ENCODE peak calls at places on chromosome 19, in nine cellular contexts. W, F, H, V, X, T, Q, P and L are unnamed samples.

GRCh38 chr19:512548-513365 is 5.5 kb downstream of the TPGS1 start:
- DNase-seq in W (no peak), F (no peak), H (peak), V (peak), X (no peak), T (no peak), Q (no peak), P (no peak), L (peak)

GRCh38 chr19:55275851-55276719 is 3.8 kb downstream of the HSPBP1 start:
- DNase-seq in W (no peak), F (no peak), H (no peak), V (no peak), X (no peak), T (no peak), Q (no peak), P (no peak), L (no peak)

GRCh38 chr19:15194938-15195337 is 5.9 kb downstream of the NOTCH3 start:
- DNase-seq in W (no peak), F (peak), H (no peak), V (no peak), X (peak), T (no peak), Q (peak), P (no peak), L (peak)

GRCh38 chr19:39099341-39099740 is 15.2 kb downstream of the ACP7 start:
- DNase-seq in W (no peak), F (no peak), H (no peak), V (no peak), X (no peak), T (no peak), Q (no peak), P (no peak), L (no peak)

GRCh38 chr19:5536337-5536894 is 31.3 kb downstream of the TINCR start:
- DNase-seq in W (no peak), F (peak), H (peak), V (no peak), X (peak), T (peak), Q (peak), P (no peak), L (peak)

GRCh38 chr19:1671716-1672037 is 19.3 kb upstream of the TCF3 start:
- DNase-seq in W (no peak), F (no peak), H (peak), V (no peak), X (no peak), T (no peak), Q (no peak), P (no peak), L (no peak)

GRCh38 chr19:16585808-16586476 is 13.7 kb upstream of the SLC35E1 start:
- DNase-seq in W (no peak), F (no peak), H (no peak), V (no peak), X (no peak), T (no peak), Q (no peak), P (no peak), L (no peak)

GRCh38 chr19:6041991-6042421 is 64.1 kb upstream of the RANBP3 start:
- DNase-seq in W (no peak), F (no peak), H (no peak), V (no peak), X (no peak), T (no peak), Q (no peak), P (no peak), L (no peak)

GRCh38 chr19:17404015-17404414 is 1.4 kb downstream of the BST2 start:
- DNase-seq in W (no peak), F (no peak), H (peak), V (no peak), X (no peak), T (no peak), Q (no peak), P (no peak), L (no peak)

GRCh38 chr19:21328402-21328801 is 808 bp downstream of the ZNF708 start:
- DNase-seq in W (no peak), F (no peak), H (peak), V (no peak), X (no peak), T (no peak), Q (no peak), P (no peak), L (no peak)

GRCh38 chr19:53907690-53908089 is 1.4 kb upstream of the CACNG7 start:
- DNase-seq in W (no peak), F (no peak), H (no peak), V (no peak), X (no peak), T (no peak), Q (no peak), P (no peak), L (no peak)

GRCh38 chr19:29191005-29191404 is 21.9 kb downstream of the UQCRFS1 start:
- DNase-seq in W (no peak), F (no peak), H (no peak), V (no peak), X (no peak), T (no peak), Q (no peak), P (no peak), L (peak)

GRCh38 chr19:22332924-22333323 is 46.7 kb downstream of the ZNF729 start:
- DNase-seq in W (no peak), F (no peak), H (no peak), V (no peak), X (no peak), T (no peak), Q (peak), P (no peak), L (no peak)

GRCh38 chr19:30336290-30336689 is 35.9 kb upstream of the ZNF536 start:
- DNase-seq in W (no peak), F (no peak), H (no peak), V (no peak), X (no peak), T (no peak), Q (no peak), P (no peak), L (no peak)

GRCh38 chr19:29942404-29943261 is 594 bp downstream of the URI1 start:
- DNase-seq in W (peak), F (peak), H (peak), V (peak), X (peak), T (peak), Q (peak), P (no peak), L (peak)

GRCh38 chr19:48724796-48725753 is 5.5 kb upstream of the MAMSTR start:
- DNase-seq in W (no peak), F (no peak), H (peak), V (no peak), X (peak), T (peak), Q (peak), P (no peak), L (peak)

GRCh38 chr19:48720251-48720612 is 707 bp upstream of the MAMSTR start:
- DNase-seq in W (no peak), F (no peak), H (no peak), V (no peak), X (peak), T (no peak), Q (no peak), P (no peak), L (no peak)

GRCh38 chr19:53195265-53195879 is 2.2 kb upstream of the ZNF665 start:
- DNase-seq in W (peak), F (peak), H (peak), V (peak), X (peak), T (peak), Q (peak), P (peak), L (peak)

GRCh38 chr19:5103061-5103701 is 134.3 kb downstream of the KDM4B start:
- DNase-seq in W (no peak), F (peak), H (no peak), V (no peak), X (peak), T (peak), Q (no peak), P (peak), L (peak)

GRCh38 chr19:2042485-2043268 is 8.4 kb downstream of the MKNK2 start:
- DNase-seq in W (no peak), F (peak), H (no peak), V (peak), X (no peak), T (peak), Q (no peak), P (no peak), L (peak)

GRCh38 chr19:49057636-49058234 is at the start of gene CGB7:
- DNase-seq in W (peak), F (peak), H (peak), V (peak), X (peak), T (peak), Q (peak), P (peak), L (peak)

GRCh38 chr19:5308471-5309437 is 31.9 kb downstream of the PTPRS start:
- DNase-seq in W (no peak), F (peak), H (peak), V (no peak), X (peak), T (peak), Q (peak), P (peak), L (peak)

GRCh38 chr19:33472696-33473624 is 48.6 kb downstream of the PEPD start:
- DNase-seq in W (no peak), F (peak), H (no peak), V (peak), X (peak), T (no peak), Q (peak), P (no peak), L (peak)

GRCh38 chr19:17329061-17329767 is 5.4 kb downstream of the ANO8 start:
- DNase-seq in W (peak), F (no peak), H (no peak), V (no peak), X (no peak), T (no peak), Q (no peak), P (no peak), L (no peak)

GRCh38 chr19:33124207-33125098 is 7.5 kb upstream of the WDR88 start:
- DNase-seq in W (no peak), F (no peak), H (peak), V (no peak), X (no peak), T (no peak), Q (no peak), P (no peak), L (no peak)

GRCh38 chr19:51607920-51608562 is 22.2 kb downstream of the SIGLEC5 start:
- DNase-seq in W (peak), F (peak), H (peak), V (peak), X (peak), T (peak), Q (peak), P (peak), L (peak)

GRCh38 chr19:38221919-38222828 is 1.8 kb downstream of the DPF1 start:
- DNase-seq in W (no peak), F (no peak), H (no peak), V (no peak), X (no peak), T (no peak), Q (no peak), P (no peak), L (no peak)

GRCh38 chr19:45515081-45515624 is 7.9 kb downstream of the VASP start:
- DNase-seq in W (no peak), F (no peak), H (peak), V (peak), X (no peak), T (no peak), Q (no peak), P (no peak), L (peak)

GRCh38 chr19:16911046-16911445 is 22.2 kb downstream of the F2RL3 start:
- DNase-seq in W (no peak), F (no peak), H (no peak), V (no peak), X (no peak), T (no peak), Q (no peak), P (no peak), L (no peak)

GRCh38 chr19:52296773-52297600 is at the start of gene ZNF480:
- DNase-seq in W (peak), F (peak), H (peak), V (peak), X (peak), T (peak), Q (peak), P (peak), L (peak)

GRCh38 chr19:54252845-54253244 is 4.2 kb downstream of the LILRB5 start:
- DNase-seq in W (no peak), F (no peak), H (no peak), V (no peak), X (no peak), T (no peak), Q (no peak), P (no peak), L (no peak)

GRCh38 chr19:2167896-2168618 is 4.3 kb downstream of the DOT1L start:
- DNase-seq in W (no peak), F (peak), H (peak), V (peak), X (peak), T (no peak), Q (no peak), P (no peak), L (no peak)

GRCh38 chr19:17337675-17338439 is 504 bp downstream of the GTPBP3 start:
- DNase-seq in W (peak), F (no peak), H (peak), V (peak), X (no peak), T (no peak), Q (no peak), P (no peak), L (peak)

GRCh38 chr19:11203194-11204075 is 6.1 kb upstream of the KANK2 start:
- DNase-seq in W (no peak), F (peak), H (peak), V (no peak), X (peak), T (peak), Q (peak), P (peak), L (peak)

GRCh38 chr19:3407556-3408516 is 41.5 kb downstream of the NFIC start:
- DNase-seq in W (no peak), F (peak), H (no peak), V (no peak), X (peak), T (peak), Q (peak), P (no peak), L (no peak)

GRCh38 chr19:51687791-51688664 is 5.1 kb upstream of the SPACA6 start:
- DNase-seq in W (no peak), F (peak), H (peak), V (peak), X (peak), T (no peak), Q (peak), P (peak), L (peak)

GRCh38 chr19:18791315-18791678 is 192 bp upstream of the COMP start:
- DNase-seq in W (no peak), F (no peak), H (no peak), V (no peak), X (no peak), T (no peak), Q (no peak), P (no peak), L (no peak)

GRCh38 chr19:18789883-18790565 is 1.1 kb downstream of the COMP start:
- DNase-seq in W (no peak), F (peak), H (peak), V (peak), X (peak), T (no peak), Q (no peak), P (no peak), L (peak)

GRCh38 chr19:18788782-18789421 is 2.2 kb downstream of the COMP start:
- DNase-seq in W (no peak), F (peak), H (no peak), V (no peak), X (no peak), T (no peak), Q (no peak), P (no peak), L (no peak)

GRCh38 chr19:18790566-18791314 is at the start of gene COMP:
- DNase-seq in W (no peak), F (peak), H (no peak), V (peak), X (no peak), T (no peak), Q (no peak), P (no peak), L (no peak)

DNA sequence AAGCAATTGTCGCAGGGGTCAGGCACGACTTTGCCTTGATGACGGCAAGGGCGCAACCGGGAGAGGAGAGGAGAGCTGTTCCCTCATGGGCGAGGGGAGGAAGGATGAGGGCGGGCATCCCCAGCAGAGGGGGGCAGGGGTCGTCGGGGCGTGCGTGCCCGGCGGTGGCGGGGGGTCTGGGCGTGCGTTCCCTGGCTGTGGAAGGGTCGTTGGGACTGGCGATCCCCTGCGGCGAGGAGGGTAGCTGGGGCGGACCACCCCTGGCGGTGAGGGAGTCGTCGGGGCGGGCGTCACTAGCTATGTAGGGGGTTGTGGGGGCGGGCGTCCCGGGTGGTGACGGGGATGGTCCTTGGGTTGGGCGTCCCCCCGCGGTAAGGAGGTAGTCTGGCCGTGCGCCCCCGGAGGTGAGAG is 1.7 kb downstream of the COMP start:
- DNase-seq in W (no peak), F (peak), H (no peak), V (no peak), X (no peak), T (no peak), Q (no peak), P (no peak), L (peak)
- H3K4me3 ChIP-seq in W (peak), F (no peak), H (no peak), V (peak), X (no peak), T (no peak), Q (no peak), P (peak), L (peak)

GRCh38 chr19:18683955-18684641 is 618 bp downstream of the CRTC1 start:
- DNase-seq in W (no peak), F (no peak), H (no peak), V (no peak), X (no peak), T (no peak), Q (no peak), P (no peak), L (no peak)

GRCh38 chr19:18685597-18686164 is 2.2 kb downstream of the CRTC1 start:
- DNase-seq in W (no peak), F (no peak), H (no peak), V (no peak), X (no peak), T (no peak), Q (no peak), P (no peak), L (no peak)

GRCh38 chr19:18682807-18683108 is 722 bp upstream of the CRTC1 start:
- DNase-seq in W (no peak), F (no peak), H (no peak), V (no peak), X (no peak), T (no peak), Q (no peak), P (no peak), L (no peak)

GRCh38 chr19:18683109-18683954 is at the start of gene CRTC1:
- DNase-seq in W (peak), F (peak), H (peak), V (peak), X (peak), T (peak), Q (peak), P (peak), L (peak)

DNA sequence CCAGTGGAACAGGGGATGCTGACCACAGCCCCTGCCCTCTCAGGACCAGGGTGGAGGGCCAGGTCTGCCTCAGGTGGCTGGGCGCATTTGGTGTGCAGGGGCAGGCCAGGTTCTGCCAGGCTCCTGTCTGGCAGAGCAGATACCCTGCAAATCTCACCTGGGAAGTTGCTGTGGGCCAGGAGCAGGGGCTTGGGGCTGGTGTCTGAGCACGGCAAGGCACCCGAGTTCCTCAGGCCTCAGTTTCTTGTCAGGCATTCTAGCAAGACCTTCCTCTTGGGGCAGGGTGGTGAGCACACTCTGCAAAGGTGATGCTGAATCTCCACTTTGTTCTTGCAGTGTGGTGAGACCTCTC is 1.1 kb downstream of the CRTC1 start:
- DNase-seq in W (no peak), F (no peak), H (no peak), V (no peak), X (no peak), T (no peak), Q (no peak), P (no peak), L (no peak)
- H3K4me3 ChIP-seq in W (peak), F (no peak), H (no peak), V (peak), X (peak), T (no peak), Q (peak), P (no peak), L (peak)

GRCh38 chr19:35347171-35347929 is at the start of gene FFAR1:
- DNase-seq in W (peak), F (peak), H (no peak), V (peak), X (no peak), T (no peak), Q (no peak), P (no peak), L (no peak)
- H3K4me3 ChIP-seq in W (no peak), F (no peak), H (no peak), V (no peak), X (no peak), T (no peak), Q (no peak), P (no peak), L (no peak)

GRCh38 chr19:44401108-44401786 is at the start of gene ZNF285:
- DNase-seq in W (peak), F (peak), H (peak), V (peak), X (peak), T (peak), Q (peak), P (peak), L (peak)
- H3K4me3 ChIP-seq in W (peak), F (peak), H (peak), V (peak), X (peak), T (peak), Q (peak), P (peak), L (peak)

GRCh38 chr19:41221514-41222205 is 2.6 kb downstream of the AXL start:
- DNase-seq in W (no peak), F (no peak), H (no peak), V (no peak), X (no peak), T (no peak), Q (no peak), P (no peak), L (peak)
- H3K4me3 ChIP-seq in W (no peak), F (no peak), H (no peak), V (no peak), X (no peak), T (no peak), Q (peak), P (no peak), L (no peak)

GRCh38 chr19:47419789-47420188 is 462 bp upstream of the MEIS3 start:
- DNase-seq in W (no peak), F (no peak), H (no peak), V (no peak), X (no peak), T (no peak), Q (no peak), P (no peak), L (no peak)

GRCh38 chr19:47421244-47421786 is 2.0 kb upstream of the MEIS3 start:
- DNase-seq in W (no peak), F (no peak), H (no peak), V (no peak), X (no peak), T (no peak), Q (no peak), P (no peak), L (no peak)

GRCh38 chr19:47422417-47423163 is 3.3 kb upstream of the MEIS3 start:
- DNase-seq in W (no peak), F (no peak), H (no peak), V (no peak), X (no peak), T (no peak), Q (no peak), P (no peak), L (no peak)

GRCh38 chr19:47423203-47423882 is 4.0 kb upstream of the MEIS3 start:
- DNase-seq in W (no peak), F (no peak), H (no peak), V (no peak), X (no peak), T (no peak), Q (no peak), P (no peak), L (peak)

GRCh38 chr19:47421844-47422395 is 2.6 kb upstream of the MEIS3 start:
- DNase-seq in W (no peak), F (no peak), H (no peak), V (no peak), X (no peak), T (no peak), Q (no peak), P (no peak), L (peak)
- H3K4me3 ChIP-seq in W (no peak), F (no peak), H (no peak), V (no peak), X (no peak), T (no peak), Q (no peak), P (no peak), L (no peak)

GRCh38 chr19:13019330-13019729 is 24.1 kb downstream of the NFIX start:
- DNase-seq in W (no peak), F (no peak), H (no peak), V (no peak), X (no peak), T (no peak), Q (no peak), P (no peak), L (no peak)
- H3K4me3 ChIP-seq in W (no peak), F (no peak), H (no peak), V (no peak), X (no peak), T (no peak), Q (no peak), P (no peak), L (no peak)